ENCODE peak calls at places on chromosomes 12 and 14, in seven cellular contexts. B, X, N, H, M, F and E are unnamed samples.

GRCh38 chr12:53190108-53190729 is 9.5 kb upstream of the CSAD start:
- DNase-seq in B (peak), X (peak), N (peak), H (peak), M (peak), F (no peak), E (no peak)

GRCh38 chr14:99186956-99187690 is 84.9 kb downstream of the BCL11B start:
- DNase-seq in B (no peak), X (no peak), N (no peak), H (no peak), M (no peak), F (no peak), E (peak)

GRCh38 chr12:46177842-46178608 is 90.8 kb downstream of the SLC38A1 start:
- DNase-seq in B (peak), X (no peak), N (no peak), H (no peak), M (no peak), F (no peak), E (no peak)

GRCh38 chr14:91693342-91693741 is 38.5 kb downstream of the CATSPERB start:
- DNase-seq in B (no peak), X (no peak), N (no peak), H (no peak), M (no peak), F (peak), E (no peak)

GRCh38 chr12:25994901-25995625 is 36.6 kb downstream of the RASSF8 start:
- DNase-seq in B (no peak), X (no peak), N (no peak), H (no peak), M (no peak), F (no peak), E (no peak)

GRCh38 chr14:44847910-44848309 is 113.8 kb downstream of the KLHL28 start:
- DNase-seq in B (no peak), X (no peak), N (no peak), H (peak), M (no peak), F (no peak), E (no peak)

GRCh38 chr12:93203361-93203760 is 174.4 kb upstream of the NUDT4 start:
- DNase-seq in B (no peak), X (no peak), N (no peak), H (no peak), M (no peak), F (no peak), E (no peak)

GRCh38 chr12:109947511-109947910 is 47.4 kb downstream of the TCHP start:
- DNase-seq in B (no peak), X (no peak), N (no peak), H (peak), M (no peak), F (no peak), E (no peak)

GRCh38 chr12:17528394-17528793 is 561.6 kb downstream of the RERGL start:
- DNase-seq in B (no peak), X (no peak), N (no peak), H (no peak), M (no peak), F (no peak), E (no peak)

GRCh38 chr14:91371011-91371989 is 46.3 kb downstream of the CCDC88C start:
- DNase-seq in B (peak), X (no peak), N (no peak), H (no peak), M (no peak), F (no peak), E (no peak)

GRCh38 chr14:92093320-92093719 is 13.1 kb downstream of the ATXN3 start:
- DNase-seq in B (no peak), X (no peak), N (no peak), H (peak), M (no peak), F (no peak), E (no peak)

GRCh38 chr12:53467082-53467481 is 15.2 kb downstream of the PCBP2 start:
- DNase-seq in B (no peak), X (no peak), N (no peak), H (no peak), M (no peak), F (no peak), E (no peak)

GRCh38 chr14:38578278-38578681 is 322.4 kb upstream of the CLEC14A start:
- DNase-seq in B (no peak), X (no peak), N (no peak), H (peak), M (no peak), F (no peak), E (no peak)

GRCh38 chr12:45587042-45587441 is 142.5 kb upstream of the ARID2 start:
- DNase-seq in B (no peak), X (no peak), N (no peak), H (no peak), M (no peak), F (no peak), E (no peak)

GRCh38 chr12:107436376-107436775 is 249.2 kb upstream of the PWP1 start:
- DNase-seq in B (no peak), X (no peak), N (no peak), H (no peak), M (no peak), F (peak), E (no peak)

GRCh38 chr14:61474671-61475070 is 153.3 kb downstream of the PRKCH start:
- DNase-seq in B (no peak), X (no peak), N (no peak), H (no peak), M (no peak), F (no peak), E (no peak)

GRCh38 chr12:58387199-58387598 is 445.8 kb downstream of the ATP23 start:
- DNase-seq in B (no peak), X (no peak), N (no peak), H (peak), M (no peak), F (peak), E (no peak)

GRCh38 chr12:123705935-123706334 is 6.2 kb upstream of the ATP6V0A2 start:
- DNase-seq in B (no peak), X (no peak), N (no peak), H (peak), M (no peak), F (no peak), E (no peak)

GRCh38 chr12:63955831-63956685 is 111.6 kb downstream of the SRGAP1 start:
- DNase-seq in B (no peak), X (no peak), N (no peak), H (peak), M (no peak), F (no peak), E (no peak)

GRCh38 chr12:56987551-56988053 is 18.7 kb downstream of the ZBTB39 start:
- DNase-seq in B (peak), X (peak), N (peak), H (peak), M (peak), F (no peak), E (peak)

GRCh38 chr12:23502259-23502658 is 447.2 kb downstream of the SOX5 start:
- DNase-seq in B (no peak), X (no peak), N (no peak), H (no peak), M (no peak), F (no peak), E (no peak)

GRCh38 chr12:47247418-47247817 is 167.7 kb upstream of the AMIGO2 start:
- DNase-seq in B (no peak), X (no peak), N (no peak), H (no peak), M (no peak), F (peak), E (peak)

GRCh38 chr14:31243860-31244259 is 36.3 kb upstream of the HECTD1 start:
- DNase-seq in B (no peak), X (no peak), N (no peak), H (no peak), M (no peak), F (peak), E (no peak)

GRCh38 chr12:118960161-118960560 is 21.2 kb upstream of the SRRM4 start:
- DNase-seq in B (no peak), X (no peak), N (no peak), H (no peak), M (no peak), F (no peak), E (no peak)

GRCh38 chr14:62234849-62235248 is 472.6 kb downstream of the SNAPC1 start:
- DNase-seq in B (no peak), X (no peak), N (no peak), H (no peak), M (no peak), F (no peak), E (no peak)

GRCh38 chr14:89600950-89601826 is 184.2 kb upstream of the FOXN3 start:
- DNase-seq in B (no peak), X (no peak), N (no peak), H (peak), M (no peak), F (no peak), E (no peak)

GRCh38 chr12:79300199-79300568 is 390.6 kb downstream of the PAWR start:
- DNase-seq in B (no peak), X (no peak), N (no peak), H (peak), M (no peak), F (peak), E (no peak)

GRCh38 chr12:70648191-70648590 is 11.0 kb upstream of the PTPRB start:
- DNase-seq in B (no peak), X (no peak), N (no peak), H (no peak), M (no peak), F (no peak), E (no peak)

GRCh38 chr14:80862983-80863382 is 78.6 kb downstream of the CEP128 start:
- DNase-seq in B (no peak), X (no peak), N (no peak), H (no peak), M (no peak), F (no peak), E (no peak)

GRCh38 chr14:56996721-56997399 is 186.6 kb upstream of the OTX2 start:
- DNase-seq in B (no peak), X (no peak), N (no peak), H (no peak), M (no peak), F (peak), E (no peak)

DNA sequence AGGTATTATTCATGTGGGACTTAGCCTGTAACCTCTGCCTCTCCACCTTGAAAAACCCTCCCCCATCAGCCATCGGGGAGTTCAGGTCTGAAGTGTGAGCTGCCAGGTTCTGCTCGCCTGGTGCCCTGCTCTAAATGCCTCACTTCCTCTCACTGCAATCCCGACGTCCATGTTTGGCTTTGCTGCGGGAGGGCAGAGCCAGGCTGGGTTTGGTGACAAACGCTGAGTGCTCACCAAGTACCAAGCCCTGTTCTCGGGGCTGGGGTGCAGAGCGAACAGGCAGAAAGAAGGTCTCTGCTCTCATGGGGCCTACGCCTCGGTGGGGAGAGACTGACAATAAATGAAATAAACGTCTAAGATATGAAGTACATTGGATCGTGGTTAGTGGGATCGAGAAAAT is 2.1 kb upstream of the ADGRD1 start:
- DNase-seq in B (no peak), X (no peak), N (no peak), H (no peak), M (no peak), F (no peak), E (no peak)
- H3K27ac ChIP-seq in B (no peak), X (no peak), N (no peak), H (no peak), M (no peak), F (no peak), E (no peak)

GRCh38 chr14:32345311-32345771 is 16.2 kb downstream of the AKAP6 start:
- DNase-seq in B (no peak), X (no peak), N (no peak), H (peak), M (no peak), F (no peak), E (no peak)

GRCh38 chr14:32339188-32339587 is 10.1 kb downstream of the AKAP6 start:
- DNase-seq in B (no peak), X (no peak), N (no peak), H (no peak), M (no peak), F (no peak), E (no peak)

GRCh38 chr14:32342151-32342853 is 13.2 kb downstream of the AKAP6 start:
- DNase-seq in B (no peak), X (no peak), N (no peak), H (no peak), M (no peak), F (no peak), E (no peak)

GRCh38 chr14:32343926-32344430 is 14.9 kb downstream of the AKAP6 start:
- DNase-seq in B (no peak), X (no peak), N (no peak), H (peak), M (no peak), F (no peak), E (no peak)

DNA sequence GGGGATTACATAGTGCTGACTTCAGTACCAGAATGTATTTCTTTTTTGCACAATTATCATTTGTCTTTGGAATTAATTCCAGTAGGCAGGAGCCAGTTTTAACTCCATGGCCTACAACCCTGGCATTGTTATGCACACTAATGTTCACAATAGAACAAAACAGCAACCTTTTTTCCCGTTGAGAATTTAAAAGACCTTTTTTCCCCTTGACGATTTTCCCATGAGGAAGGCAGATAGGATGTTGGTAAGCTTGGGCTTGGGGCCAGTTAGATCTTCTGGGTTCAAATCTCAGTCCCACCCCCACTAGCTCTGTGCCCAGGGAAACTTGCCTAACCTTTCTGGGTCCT is 13.7 kb downstream of the AKAP6 start:
- DNase-seq in B (no peak), X (no peak), N (no peak), H (no peak), M (no peak), F (no peak), E (no peak)
- H3K27ac ChIP-seq in B (no peak), X (no peak), N (no peak), H (no peak), M (no peak), F (no peak), E (no peak)

GRCh38 chr12:122087431-122088180 is 9.1 kb downstream of the MLXIP start:
- DNase-seq in B (no peak), X (no peak), N (no peak), H (no peak), M (no peak), F (no peak), E (no peak)
- H3K27ac ChIP-seq in B (no peak), X (no peak), N (peak), H (no peak), M (peak), F (no peak), E (peak)

GRCh38 chr12:14883663-14884062 is 2.0 kb downstream of the MGP start:
- DNase-seq in B (no peak), X (no peak), N (no peak), H (no peak), M (no peak), F (no peak), E (no peak)

GRCh38 chr12:14884458-14884878 is 1.2 kb downstream of the MGP start:
- DNase-seq in B (peak), X (peak), N (peak), H (peak), M (peak), F (peak), E (peak)

GRCh38 chr12:14885718-14886201 is at the start of gene MGP:
- DNase-seq in B (no peak), X (no peak), N (no peak), H (no peak), M (peak), F (peak), E (no peak)

GRCh38 chr12:14880890-14881453 is 4.7 kb downstream of the MGP start:
- DNase-seq in B (no peak), X (no peak), N (no peak), H (no peak), M (no peak), F (no peak), E (no peak)

GRCh38 chr12:14886271-14886670 is 617 bp upstream of the MGP start:
- DNase-seq in B (no peak), X (no peak), N (no peak), H (no peak), M (no peak), F (peak), E (no peak)
- H3K27ac ChIP-seq in B (no peak), X (no peak), N (no peak), H (no peak), M (peak), F (peak), E (no peak)

GRCh38 chr14:104882991-104883660 is 18.1 kb downstream of the CEP170B start:
- DNase-seq in B (no peak), X (no peak), N (no peak), H (no peak), M (no peak), F (no peak), E (no peak)

GRCh38 chr14:104879983-104880565 is 15.0 kb downstream of the CEP170B start:
- DNase-seq in B (no peak), X (no peak), N (no peak), H (no peak), M (no peak), F (no peak), E (no peak)

GRCh38 chr14:104882325-104882973 is 17.4 kb downstream of the CEP170B start:
- DNase-seq in B (peak), X (no peak), N (no peak), H (no peak), M (peak), F (peak), E (no peak)

GRCh38 chr14:104880584-104881210 is 15.6 kb downstream of the CEP170B start:
- DNase-seq in B (no peak), X (no peak), N (no peak), H (no peak), M (no peak), F (no peak), E (no peak)

DNA sequence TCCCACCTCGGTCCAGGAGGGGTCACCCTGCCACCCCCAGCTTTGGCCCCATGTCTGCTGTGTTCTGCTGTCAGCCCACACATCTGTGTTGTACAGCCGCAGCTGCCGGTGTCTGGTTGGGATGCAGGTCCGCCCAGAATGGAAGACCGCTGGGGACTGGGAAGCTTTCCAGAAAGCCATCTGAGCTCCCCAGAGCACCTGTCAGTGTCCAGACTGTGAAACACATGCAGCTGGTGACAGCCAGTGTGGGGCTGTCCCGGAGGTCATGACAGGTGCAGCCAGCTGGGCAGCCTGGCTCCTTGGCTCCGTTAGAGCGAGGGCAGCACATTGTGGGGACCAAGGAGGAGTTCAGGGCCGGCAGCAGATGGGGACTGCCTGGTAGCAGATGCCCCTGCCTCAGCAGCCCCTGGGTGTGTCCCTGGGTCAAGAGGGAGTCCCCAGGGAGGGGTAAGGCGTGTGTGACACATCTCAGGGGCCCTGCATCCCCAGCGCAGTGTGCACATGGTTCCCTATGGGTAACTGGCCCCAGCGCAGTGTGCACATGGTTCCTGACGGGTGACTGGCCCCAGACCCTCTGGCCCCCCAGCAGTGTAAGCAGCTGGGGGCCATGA is 16.4 kb downstream of the CEP170B start:
- DNase-seq in B (no peak), X (no peak), N (no peak), H (no peak), M (no peak), F (no peak), E (no peak)
- H3K27ac ChIP-seq in B (no peak), X (no peak), N (no peak), H (no peak), M (no peak), F (no peak), E (no peak)

GRCh38 chr12:11797993-11798720 is 148.7 kb downstream of the ETV6 start:
- DNase-seq in B (no peak), X (no peak), N (no peak), H (no peak), M (no peak), F (no peak), E (no peak)
- H3K27ac ChIP-seq in B (no peak), X (no peak), N (no peak), H (peak), M (no peak), F (no peak), E (no peak)

DNA sequence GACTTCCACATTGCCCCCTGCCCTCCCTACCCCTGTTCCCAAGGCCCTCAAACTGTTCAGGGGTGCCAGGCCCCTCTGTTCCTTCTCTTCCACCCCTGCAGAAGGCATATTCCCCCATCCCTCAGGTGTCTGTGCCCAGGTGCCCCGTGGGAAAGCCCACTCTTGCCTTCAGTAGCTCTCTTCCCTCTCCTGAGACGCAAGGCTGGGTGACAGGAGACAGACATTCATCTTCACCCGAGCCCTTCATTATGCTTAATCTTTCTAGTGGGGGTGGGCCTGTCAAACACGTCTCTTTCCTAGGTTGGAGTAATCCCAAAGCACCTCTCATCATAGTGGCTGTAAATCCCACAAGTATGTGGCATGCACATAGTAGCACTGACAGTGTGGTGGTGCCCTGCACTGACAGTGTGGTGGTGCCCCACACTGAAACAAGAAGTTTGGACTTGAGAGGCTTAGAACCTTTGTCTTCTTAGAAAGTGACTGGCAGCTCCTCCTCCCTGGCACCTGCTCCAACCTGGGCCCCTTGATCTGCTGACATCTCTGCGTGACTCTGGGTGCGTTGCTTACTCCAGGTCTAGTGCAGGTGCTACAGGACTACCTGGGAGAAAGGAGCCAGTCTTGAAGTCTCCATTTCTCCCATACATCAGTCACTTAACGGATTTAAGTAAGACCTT is 16.1 kb downstream of the NINJ2 start:
- DNase-seq in B (no peak), X (no peak), N (no peak), H (no peak), M (no peak), F (no peak), E (peak)
- H3K27ac ChIP-seq in B (no peak), X (no peak), N (no peak), H (no peak), M (peak), F (no peak), E (peak)

GRCh38 chr12:106084759-106085158 is 54.0 kb downstream of the NUAK1 start:
- DNase-seq in B (no peak), X (no peak), N (no peak), H (no peak), M (no peak), F (no peak), E (no peak)
- H3K27ac ChIP-seq in B (no peak), X (no peak), N (no peak), H (peak), M (no peak), F (no peak), E (peak)